ENCODE peak calls at places on chromosomes 13 and 19, in ten cellular contexts. O is heart left ventricle; P is right lobe of liver; T is ELR; V is posterior vena cava; Y is esophagus squamous epithelium; U is MCF 10A; G is GM23248; B is activated CD4-positive, alpha-beta T cell treated with anti-CD3 and anti-CD28 coated beads, Interleukin-2, amount 50 U/mL, for 1 hour; S is IMR-90. W is an unnamed sample.

GRCh38 chr13:101624981-101625380 is 172.5 kb downstream of the ITGBL1 start:
- DNase-seq in B (no peak), S (no peak), O (no peak), V (no peak), G (no peak), T (no peak), U (no peak), Y (no peak), P (no peak), W (no peak)

GRCh38 chr13:106314417-106314816 is 221.0 kb downstream of the EFNB2 start:
- DNase-seq in U (no peak), V (no peak), S (no peak), O (no peak), G (no peak), T (no peak), P (no peak), Y (no peak), B (no peak), W (no peak)

GRCh38 chr19:16397791-16398529 is 73.3 kb downstream of the KLF2 start:
- DNase-seq in U (no peak), T (no peak), O (no peak), G (peak), S (no peak), V (no peak), P (no peak), B (no peak), Y (no peak), W (no peak)

GRCh38 chr19:5060591-5061339 is 91.9 kb downstream of the KDM4B start:
- DNase-seq in Y (no peak), G (no peak), B (no peak), V (no peak), S (no peak), T (no peak), P (no peak), U (no peak), O (no peak), W (no peak)

GRCh38 chr13:110677731-110678545 is 28.0 kb downstream of the CARS2 start:
- DNase-seq in S (peak), T (peak), V (no peak), P (no peak), Y (no peak), G (no peak), O (no peak), B (no peak), U (no peak), W (no peak)

GRCh38 chr13:28575200-28575599 is 80.3 kb upstream of the FLT1 start:
- DNase-seq in V (no peak), G (no peak), Y (no peak), U (no peak), T (no peak), S (no peak), B (no peak), P (no peak), O (no peak), W (no peak)

GRCh38 chr13:109547942-109548860 is 238.2 kb downstream of the IRS2 start:
- DNase-seq in T (no peak), Y (no peak), G (no peak), U (no peak), P (no peak), V (no peak), O (no peak), B (no peak), S (no peak), W (no peak)

GRCh38 chr13:98143601-98144500 is 957 bp downstream of the FARP1 start:
- DNase-seq in S (peak), Y (no peak), U (peak), T (peak), O (peak), G (peak), P (peak), V (no peak), B (no peak), W (no peak)

GRCh38 chr19:5170329-5170745 is 170.3 kb downstream of the PTPRS start:
- DNase-seq in Y (no peak), T (peak), O (no peak), P (peak), V (peak), S (no peak), G (no peak), B (peak), U (no peak), W (no peak)

GRCh38 chr13:51781246-51782022 is 22.5 kb downstream of the DHRS12 start:
- DNase-seq in Y (no peak), T (peak), U (peak), B (no peak), V (no peak), G (peak), S (peak), O (no peak), P (no peak), W (no peak)

GRCh38 chr13:23766199-23766771 is 122.9 kb downstream of the MIPEP start:
- DNase-seq in B (no peak), V (no peak), O (no peak), Y (no peak), T (no peak), S (no peak), U (no peak), P (no peak), G (no peak), W (no peak)

GRCh38 chr13:83515267-83515666 is 367.0 kb downstream of the SLITRK1 start:
- DNase-seq in O (no peak), P (no peak), S (peak), U (peak), G (peak), T (peak), V (no peak), B (no peak), Y (no peak), W (no peak)

GRCh38 chr13:59906413-59907027 is 257.2 kb downstream of the DIAPH3 start:
- DNase-seq in U (peak), O (no peak), B (no peak), T (peak), V (no peak), Y (no peak), G (peak), P (no peak), S (peak), W (no peak)

GRCh38 chr13:29676535-29676934 is 81.0 kb upstream of the SLC7A1 start:
- DNase-seq in G (peak), U (no peak), Y (no peak), V (no peak), P (no peak), S (peak), O (no peak), B (no peak), T (peak), W (no peak)

GRCh38 chr13:90272356-90272755 is 1075.1 kb upstream of the MIR17HG start:
- DNase-seq in Y (no peak), O (no peak), G (peak), P (no peak), T (peak), V (no peak), B (no peak), U (peak), S (no peak), W (no peak)

W was measured in GOT3.